ENCODE peak calls at places on chromosomes 1 and 21, in nine cellular contexts. D, V, L, X, O, F, G, U and Z are unnamed samples.

GRCh38 chr1:196380311-196380710 is 227.9 kb downstream of the KCNT2 start:
- DNase-seq in L (no peak), X (no peak), F (no peak), V (no peak), G (no peak), U (no peak), D (no peak), O (no peak), Z (no peak)

GRCh38 chr1:159923203-159924024 is 1.9 kb downstream of the TAGLN2 start:
- DNase-seq in L (peak; percentile 93), U (peak; percentile 69), D (no peak), G (peak; percentile 83), V (peak; percentile 94), O (peak; percentile 92), F (peak; percentile 90), X (no peak), Z (peak; percentile 91)

GRCh38 chr1:6124746-6125365 is 55.3 kb downstream of the CHD5 start:
- DNase-seq in F (no peak), L (no peak), O (no peak), D (no peak), G (no peak), V (no peak), X (no peak), U (no peak), Z (no peak)

GRCh38 chr1:185044981-185045792 is at the start of gene RNF2:
- DNase-seq in X (peak; percentile 78), O (peak; percentile 81), D (peak; percentile 63), V (peak; percentile 72), U (peak; percentile 91), L (peak; percentile 85), G (peak; percentile 71), F (peak; percentile 84), Z (peak; percentile 67)

GRCh38 chr1:161994153-161994814 is 29.4 kb downstream of the OLFML2B start:
- DNase-seq in U (no peak), O (peak; percentile 75), G (peak; percentile 49), F (no peak), V (no peak), L (no peak), D (no peak), X (peak; percentile 54), Z (peak; percentile 32)

GRCh38 chr1:167298328-167298727 is 77.6 kb downstream of the POU2F1 start:
- DNase-seq in F (no peak), X (no peak), V (no peak), L (no peak), G (no peak), U (no peak), D (no peak), O (no peak), Z (no peak)

GRCh38 chr1:12475158-12475934 is 142.7 kb downstream of the DHRS3 start:
- DNase-seq in U (no peak), D (no peak), G (no peak), F (peak; percentile 36), O (no peak), L (no peak), V (no peak), X (no peak), Z (no peak)

GRCh38 chr21:39612233-39613028 is at the start of gene B3GALT5:
- DNase-seq in V (no peak), G (no peak), X (peak; percentile 11), U (no peak), D (no peak), F (peak; percentile 47), L (no peak), O (peak; percentile 38), Z (no peak)

GRCh38 chr1:44828003-44828651 is 14.9 kb downstream of the PTCH2 start:
- DNase-seq in L (no peak), O (no peak), F (no peak), X (no peak), D (no peak), U (no peak), V (no peak), G (no peak), Z (no peak)

GRCh38 chr1:41102208-41102607 is 80.7 kb upstream of the SLFNL1 start:
- DNase-seq in X (peak; percentile 56), F (peak; percentile 46), V (peak; percentile 95), U (no peak), L (peak; percentile 93), G (peak; percentile 97), O (peak; percentile 93), D (no peak), Z (peak; percentile 41)

GRCh38 chr21:36980280-36981048 is 14.0 kb upstream of the HLCS start:
- DNase-seq in D (no peak), G (no peak), U (no peak), L (no peak), F (peak; percentile 31), X (peak; percentile 25), V (peak; percentile 31), O (no peak), Z (peak; percentile 41)

GRCh38 chr1:30419246-30419720 is 304.1 kb downstream of the MATN1 start:
- DNase-seq in L (peak; percentile 38), G (no peak), O (no peak), U (no peak), X (no peak), F (no peak), V (no peak), D (no peak), Z (no peak)

GRCh38 chr1:10668241-10668761 is 128.1 kb downstream of the CASZ1 start:
- DNase-seq in G (no peak), V (no peak), U (no peak), L (no peak), O (no peak), D (no peak), F (no peak), X (no peak), Z (no peak)

GRCh38 chr1:205247130-205247921 is 19.6 kb downstream of the TMCC2 start:
- DNase-seq in G (peak; percentile 61), F (no peak), X (peak; percentile 68), U (peak; percentile 58), D (no peak), O (no peak), V (peak; percentile 65), L (no peak), Z (no peak)

GRCh38 chr1:203127672-203128611 is at the start of gene ADORA1:
- DNase-seq in D (no peak), G (peak; percentile 41), L (peak; percentile 76), V (peak; percentile 42), X (peak; percentile 86), O (peak; percentile 70), U (no peak), F (peak; percentile 66), Z (peak; percentile 60)

GRCh38 chr1:19028546-19029129 is 72.2 kb upstream of the IFFO2 start:
- DNase-seq in G (no peak), X (no peak), U (no peak), L (no peak), F (no peak), D (no peak), O (no peak), V (no peak), Z (no peak)

GRCh38 chr1:113804421-113805255 is 7.6 kb downstream of the RSBN1 start:
- DNase-seq in X (no peak), G (peak; percentile 92), D (no peak), U (no peak), V (no peak), F (no peak), L (no peak), O (peak; percentile 74), Z (peak; percentile 75)

GRCh38 chr1:217747156-217747769 is 116.1 kb downstream of the SPATA17 start:
- DNase-seq in F (no peak), O (peak; percentile 24), X (no peak), V (no peak), U (peak; percentile 65), L (no peak), D (no peak), G (peak; percentile 41), Z (peak; percentile 4)

GRCh38 chr1:227869851-227870305 is 54.4 kb downstream of the PRSS38 start:
- DNase-seq in G (no peak), L (no peak), O (no peak), U (no peak), V (no peak), X (no peak), F (no peak), D (no peak), Z (no peak)

GRCh38 chr1:12464627-12465056 is 153.4 kb downstream of the DHRS3 start:
- DNase-seq in L (peak; percentile 84), U (no peak), O (peak; percentile 50), G (peak; percentile 97), V (peak; percentile 38), X (no peak), D (no peak), F (no peak), Z (peak; percentile 39)

GRCh38 chr1:183702087-183702812 is 49.1 kb upstream of the APOBEC4 start:
- DNase-seq in F (no peak), O (peak; percentile 12), D (no peak), G (peak; percentile 45), U (no peak), L (no peak), X (no peak), V (no peak), Z (no peak)

GRCh38 chr1:47757226-47757975 is 239.8 kb downstream of the TRABD2B start:
- DNase-seq in O (no peak), L (peak; percentile 64), F (no peak), G (no peak), V (no peak), D (no peak), U (no peak), X (no peak), Z (no peak)